ENCODE peak calls at places on chromosomes 6 and 20, in four cellular contexts. I is H1, K is HepG2, S is GM12878. O is an unnamed sample.

GRCh38 chr20:41178904-41179432 is 41.6 kb downstream of the PLCG1 start:
- DNase-seq in I (peak; percentile 46), K (no peak), S (no peak), O (no peak)

GRCh38 chr6:47164877-47165276 is 122.7 kb upstream of the ADGRF1 start:
- DNase-seq in I (no peak), K (no peak), S (no peak), O (no peak)

GRCh38 chr6:52263709-52264320 is 19.5 kb upstream of the IL17F start:
- DNase-seq in I (peak; percentile 75), K (peak; percentile 64), S (no peak), O (peak; percentile 68)

GRCh38 chr20:32966881-32967781 is 37.1 kb downstream of the SUN5 start:
- DNase-seq in I (peak; percentile 41), K (no peak), S (peak; percentile 41), O (no peak)

GRCh38 chr20:52622086-52622485 is 350.1 kb upstream of the TSHZ2 start:
- DNase-seq in I (no peak), K (no peak), S (no peak), O (no peak)

GRCh38 chr6:25038992-25039391 is 103.2 kb upstream of the RIPOR2 start:
- DNase-seq in I (no peak), K (no peak), S (no peak), O (no peak)

GRCh38 chr20:20327756-20328155 is 40.1 kb upstream of the INSM1 start:
- DNase-seq in I (no peak), K (no peak), S (no peak), O (no peak)

GRCh38 chr20:43937586-43937985 is 22.9 kb downstream of the TOX2 start:
- DNase-seq in I (no peak), K (no peak), S (no peak), O (no peak)

GRCh38 chr20:34717230-34718095 is 13.3 kb downstream of the TP53INP2 start:
- DNase-seq in I (no peak), K (peak; percentile 90), S (no peak), O (no peak)

GRCh38 chr6:168247456-168248147 is 72.0 kb downstream of the DACT2 start:
- DNase-seq in I (no peak), K (peak; percentile 40), S (no peak), O (no peak)

GRCh38 chr6:169420912-169421543 is 167.4 kb upstream of the THBS2 start:
- DNase-seq in I (no peak), K (peak; percentile 22), S (no peak), O (peak; percentile 71)

GRCh38 chr6:155186052-155186658 is 77.7 kb upstream of the CLDN20 start:
- DNase-seq in I (no peak), K (no peak), S (no peak), O (no peak)

GRCh38 chr6:169366177-169366901 is 112.7 kb upstream of the THBS2 start:
- DNase-seq in I (no peak), K (no peak), S (no peak), O (no peak)

GRCh38 chr20:4328541-4328940 is 313.2 kb upstream of the RNF24 start:
- DNase-seq in I (no peak), K (no peak), S (no peak), O (no peak)

GRCh38 chr6:35181933-35182612 is 31.7 kb upstream of the SCUBE3 start:
- DNase-seq in I (peak; percentile 64), K (no peak), S (no peak), O (peak; percentile 54)

GRCh38 chr20:35355372-35355771 is 56.4 kb downstream of the UQCC1 start:
- DNase-seq in I (no peak), K (no peak), S (no peak), O (no peak)

DNA sequence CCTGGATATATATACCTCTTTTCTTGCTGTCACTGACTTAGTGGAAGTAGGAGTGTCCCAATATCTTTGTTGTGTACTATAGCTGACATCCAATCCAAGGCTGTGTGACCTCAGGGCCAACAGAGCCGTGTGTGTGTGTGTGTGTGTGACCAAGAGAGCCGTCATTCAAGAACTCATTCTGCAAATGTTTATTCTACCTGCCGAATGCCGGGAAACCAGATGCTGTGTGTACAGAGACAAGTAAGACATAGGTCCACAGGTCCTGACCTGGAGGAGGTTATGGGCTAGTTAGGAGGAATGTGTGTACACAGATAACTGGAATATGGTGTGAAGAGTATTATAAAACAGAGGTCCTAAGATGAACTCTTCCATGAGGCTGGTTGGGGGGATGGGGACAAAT is 190.0 kb downstream of the DHX35 start:
- DNase-seq in I (no peak), K (peak; percentile 89), S (no peak), O (no peak)
- H2AFZ ChIP-seq in I (no peak overlapping the region), K (no peak overlapping the region), S (no peak overlapping the region), O (no peak overlapping the region)

DNA sequence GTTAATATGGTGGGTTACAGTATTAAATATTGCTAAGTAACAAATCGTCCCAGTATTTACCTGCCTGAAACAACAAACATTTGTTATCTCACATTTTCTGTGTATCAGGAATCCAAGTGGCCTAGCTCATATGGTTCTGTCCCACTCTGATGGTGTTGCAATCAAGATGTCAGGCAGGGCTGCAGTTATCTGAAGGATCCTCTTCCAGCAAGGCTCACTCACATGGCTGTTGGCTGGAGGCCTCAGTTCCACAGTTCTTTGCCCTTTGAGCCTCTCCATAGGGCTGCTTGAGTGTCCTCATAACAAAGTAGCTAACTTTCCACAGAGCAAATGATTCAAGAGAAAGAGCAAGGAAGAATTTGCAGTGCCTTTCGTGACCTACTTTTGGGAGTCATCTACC is 17.7 kb downstream of the RAB22A start:
- DNase-seq in I (no peak), K (peak; percentile 29), S (no peak), O (peak; percentile 18)
- TF ChIP-seq HDAC6 in I (no peak), K (no peak), S (no peak), O (no peak)

DNA sequence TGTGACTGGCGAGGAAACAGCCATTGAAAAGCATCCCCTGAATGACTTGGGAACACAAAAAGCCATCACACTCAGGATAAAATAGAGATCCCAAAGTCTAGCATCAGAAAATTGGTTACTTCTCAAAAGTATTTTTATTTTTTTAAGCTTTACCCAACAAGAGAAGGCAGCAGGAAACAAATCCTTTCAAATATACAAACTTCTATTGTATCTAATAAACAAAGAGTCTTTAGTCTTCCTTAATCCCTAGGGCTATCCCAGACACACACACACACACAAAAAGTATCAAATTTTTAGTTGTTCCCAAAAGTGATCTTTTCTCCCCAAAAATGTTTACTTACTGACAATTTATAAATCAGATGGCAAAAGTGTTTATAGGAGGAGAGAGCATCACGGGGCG is 33.2 kb upstream of the MARCKS start:
- DNase-seq in I (no peak), K (no peak), S (no peak), O (no peak)
- H2AFZ ChIP-seq in I (no peak overlapping the region), K (no peak overlapping the region), S (no peak overlapping the region), O (no peak overlapping the region)

DNA sequence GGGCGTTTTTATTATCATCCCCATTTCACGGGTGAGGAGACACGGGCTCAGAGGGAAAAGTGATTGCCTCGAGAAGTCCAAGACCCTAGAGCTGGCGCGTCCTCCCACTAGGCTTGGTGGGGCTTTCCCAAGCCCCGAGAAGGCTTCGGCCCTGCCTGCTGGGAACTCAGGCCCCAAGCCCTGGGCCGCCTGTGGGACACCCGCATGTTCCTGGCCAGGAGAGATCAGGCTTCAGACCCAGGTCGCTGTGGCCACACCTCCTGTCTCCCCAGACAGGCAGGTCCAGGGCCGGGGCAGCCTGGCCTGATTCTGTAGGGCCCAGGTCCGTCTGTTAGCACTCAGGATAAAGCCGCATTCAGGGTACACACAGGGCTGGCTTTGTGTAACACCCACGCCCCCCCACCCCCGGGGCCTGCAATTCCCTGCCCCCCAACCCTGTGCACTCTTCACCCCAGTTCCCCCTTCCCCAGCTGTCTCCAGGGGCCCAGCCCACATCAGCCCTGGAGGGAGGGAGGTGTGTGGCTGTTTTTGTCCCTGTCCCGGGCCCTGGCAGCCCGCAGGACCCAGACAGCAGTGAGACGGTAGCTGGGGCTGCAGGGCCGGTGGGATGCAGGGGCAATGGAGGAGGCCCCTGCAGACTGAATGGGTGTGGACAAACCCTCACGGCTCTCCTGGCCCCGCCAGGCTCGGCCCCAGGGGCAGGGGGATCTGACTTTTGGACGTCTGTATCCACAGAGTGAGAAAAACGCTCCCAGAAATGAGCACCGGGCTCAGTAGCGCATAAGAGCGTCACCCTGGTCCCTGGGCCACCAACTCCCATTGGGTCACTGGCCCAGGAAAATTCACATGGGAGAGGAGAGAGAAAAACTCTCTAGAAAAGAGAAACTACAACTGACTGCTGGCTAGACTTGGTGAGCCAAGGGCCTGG is 42.4 kb upstream of the ZBP1 start:
- DNase-seq in I (peak; percentile 45), K (no peak), S (no peak), O (no peak)
- TF ChIP-seq HDAC6 in I (no peak), K (no peak), S (no peak), O (no peak)

GRCh38 chr6:113594726-113595125 is 262.4 kb upstream of the MARCKS start:
- DNase-seq in I (no peak), K (peak; percentile 18), S (no peak), O (no peak)
- H2AFZ ChIP-seq in I (no peak overlapping the region), K (no peak overlapping the region), S (no peak overlapping the region), O (no peak overlapping the region)

GRCh38 chr6:44442235-44442634 is 54.7 kb downstream of the CDC5L start:
- DNase-seq in I (no peak), K (no peak), S (no peak), O (no peak)

GRCh38 chr6:44451803-44452690 is 64.5 kb downstream of the CDC5L start:
- DNase-seq in I (no peak), K (no peak), S (no peak), O (no peak)

GRCh38 chr6:44444853-44445252 is 57.3 kb downstream of the CDC5L start:
- DNase-seq in I (no peak), K (no peak), S (no peak), O (no peak)

GRCh38 chr6:44442833-44443444 is 55.4 kb downstream of the CDC5L start:
- DNase-seq in I (no peak), K (no peak), S (no peak), O (no peak)

GRCh38 chr6:44446626-44447297 is 59.3 kb downstream of the CDC5L start:
- DNase-seq in I (no peak), K (peak; percentile 60), S (no peak), O (no peak)
- TF ChIP-seq HDAC6 in I (no peak), K (no peak), S (no peak), O (no peak)

DNA sequence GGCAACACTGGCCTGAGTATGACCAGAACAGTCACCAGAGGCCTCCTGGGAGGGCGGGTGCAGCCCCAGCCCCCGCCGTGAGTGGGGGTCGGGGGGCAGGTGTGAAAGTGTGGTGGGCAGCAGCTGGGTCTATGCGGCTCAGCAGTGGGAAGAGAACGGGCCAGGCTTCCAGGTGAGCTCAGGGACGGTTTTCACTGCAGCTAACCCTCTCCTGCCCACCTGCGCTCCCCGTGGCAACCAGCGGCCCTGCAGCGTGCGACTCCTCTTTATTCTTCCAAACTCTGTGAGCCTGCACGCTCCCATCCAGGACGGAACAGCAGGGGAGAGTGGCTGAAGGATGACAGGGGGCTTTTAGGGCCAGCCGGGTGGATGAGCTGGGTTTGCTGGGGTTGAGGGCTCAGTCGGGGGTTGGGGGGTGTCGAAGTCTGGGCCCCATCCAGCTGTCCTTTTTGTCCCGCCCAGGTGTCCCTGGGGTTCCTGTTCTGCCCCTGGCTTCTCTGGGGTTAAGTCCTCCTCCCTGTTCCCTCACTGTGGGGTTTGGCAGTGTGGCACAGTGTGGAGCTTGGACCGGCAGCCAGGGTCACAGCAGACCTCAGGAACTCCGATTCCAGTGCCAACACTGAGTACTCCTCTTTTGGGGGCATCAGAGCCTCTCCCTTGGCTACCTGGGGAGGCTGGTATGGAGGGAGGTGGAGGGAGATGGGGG is 859 bp upstream of the BIRC7 start:
- DNase-seq in I (peak; percentile 85), K (peak; percentile 60), S (no peak), O (peak; percentile 51)
- H2AFZ ChIP-seq in I (no peak overlapping the region), K (no peak overlapping the region), S (no peak overlapping the region), O (no peak overlapping the region)

DNA sequence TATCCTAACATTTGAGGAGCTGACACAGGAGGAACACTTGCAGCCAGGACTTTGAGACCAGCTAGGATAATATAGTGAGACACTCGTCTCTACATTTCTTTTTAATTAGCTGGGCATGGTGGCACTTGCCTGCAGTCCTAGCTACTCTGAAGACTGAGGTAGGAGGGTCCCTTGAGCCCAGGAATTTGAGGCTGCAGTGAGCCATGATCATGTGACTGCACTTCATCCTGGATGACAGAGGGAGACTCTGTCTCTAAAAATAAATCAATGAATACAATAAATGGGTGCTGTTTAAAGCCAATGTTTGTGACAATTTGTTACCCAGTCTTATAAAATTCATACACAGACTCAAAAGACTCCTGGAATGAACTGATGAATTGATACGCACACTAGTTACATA is 1.8 kb upstream of the HLA-G start:
- DNase-seq in I (no peak), K (no peak), S (no peak), O (no peak)
- TF ChIP-seq HDAC6 in I (no peak), K (no peak), S (no peak), O (no peak)

O was measured in K562.